ENCODE peak calls at places on chromosomes 1 and 21, in six cellular contexts. One of them, this sample, is unnamed.

GRCh38 chr1:231921951-231922350 is 295.4 kb downstream of the DISC1 start:
- DNase-seq in tibial artery: no peak
- DNase-seq in heart left ventricle: no peak
- DNase-seq in Peyer's patch: no peak
- DNase-seq in breast epithelium: no peak
- DNase-seq in activated B cell treated with CpG ODN at 0.5 μM for 24 hours: no peak
- DNase-seq in this sample: no peak

GRCh38 chr1:50603274-50604271 is 180.3 kb upstream of the DMRTA2 start:
- DNase-seq in tibial artery: no peak
- DNase-seq in heart left ventricle: no peak
- DNase-seq in Peyer's patch: no peak
- DNase-seq in breast epithelium: no peak
- DNase-seq in activated B cell treated with CpG ODN at 0.5 μM for 24 hours: no peak
- DNase-seq in this sample: no peak

GRCh38 chr1:27598902-27599528 is 4.9 kb downstream of the AHDC1 start:
- DNase-seq in tibial artery: peak; percentile 96
- DNase-seq in heart left ventricle: peak; percentile 92
- DNase-seq in Peyer's patch: no peak
- DNase-seq in breast epithelium: no peak
- DNase-seq in activated B cell treated with CpG ODN at 0.5 μM for 24 hours: no peak
- DNase-seq in this sample: no peak

GRCh38 chr1:9597361-9598315 is 8.9 kb downstream of the TMEM201 start:
- DNase-seq in tibial artery: no peak
- DNase-seq in heart left ventricle: peak; percentile 6
- DNase-seq in Peyer's patch: no peak
- DNase-seq in breast epithelium: no peak
- DNase-seq in activated B cell treated with CpG ODN at 0.5 μM for 24 hours: no peak
- DNase-seq in this sample: no peak

GRCh38 chr1:94092210-94092613 is 28.7 kb downstream of the ABCA4 start:
- DNase-seq in tibial artery: no peak
- DNase-seq in heart left ventricle: peak; percentile 47
- DNase-seq in Peyer's patch: no peak
- DNase-seq in breast epithelium: no peak
- DNase-seq in activated B cell treated with CpG ODN at 0.5 μM for 24 hours: no peak
- DNase-seq in this sample: no peak

GRCh38 chr1:246111570-246111969 is 395.5 kb downstream of the SMYD3 start:
- DNase-seq in tibial artery: no peak
- DNase-seq in heart left ventricle: no peak
- DNase-seq in Peyer's patch: no peak
- DNase-seq in breast epithelium: no peak
- DNase-seq in activated B cell treated with CpG ODN at 0.5 μM for 24 hours: no peak
- DNase-seq in this sample: no peak

GRCh38 chr1:214660900-214661299 is 57.9 kb downstream of the CENPF start:
- DNase-seq in tibial artery: no peak
- DNase-seq in heart left ventricle: no peak
- DNase-seq in Peyer's patch: peak; percentile 49
- DNase-seq in breast epithelium: no peak
- DNase-seq in activated B cell treated with CpG ODN at 0.5 μM for 24 hours: no peak
- DNase-seq in this sample: no peak

GRCh38 chr1:37761416-37762095 is 3.4 kb downstream of the EPHA10 start:
- DNase-seq in tibial artery: no peak
- DNase-seq in heart left ventricle: no peak
- DNase-seq in Peyer's patch: no peak
- DNase-seq in breast epithelium: no peak
- DNase-seq in activated B cell treated with CpG ODN at 0.5 μM for 24 hours: no peak
- DNase-seq in this sample: no peak

GRCh38 chr21:42097860-42098259 is 26.7 kb downstream of the UMODL1 start:
- DNase-seq in tibial artery: peak; percentile 85
- DNase-seq in heart left ventricle: peak; percentile 65
- DNase-seq in Peyer's patch: peak; percentile 85
- DNase-seq in breast epithelium: no peak
- DNase-seq in activated B cell treated with CpG ODN at 0.5 μM for 24 hours: no peak
- DNase-seq in this sample: no peak

GRCh38 chr1:169193191-169193850 is 86.8 kb downstream of the ATP1B1 start:
- DNase-seq in tibial artery: no peak
- DNase-seq in heart left ventricle: peak; percentile 39
- DNase-seq in Peyer's patch: no peak
- DNase-seq in breast epithelium: no peak
- DNase-seq in activated B cell treated with CpG ODN at 0.5 μM for 24 hours: no peak
- DNase-seq in this sample: no peak

GRCh38 chr1:2344121-2344681 is 47.2 kb downstream of the MORN1 start:
- DNase-seq in tibial artery: peak; percentile 64
- DNase-seq in heart left ventricle: peak; percentile 17
- DNase-seq in Peyer's patch: no peak
- DNase-seq in breast epithelium: no peak
- DNase-seq in activated B cell treated with CpG ODN at 0.5 μM for 24 hours: no peak
- DNase-seq in this sample: no peak

GRCh38 chr21:23952269-23952668 is 1655.0 kb downstream of the MRPL39 start:
- DNase-seq in tibial artery: no peak
- DNase-seq in heart left ventricle: no peak
- DNase-seq in Peyer's patch: no peak
- DNase-seq in breast epithelium: no peak
- DNase-seq in activated B cell treated with CpG ODN at 0.5 μM for 24 hours: no peak
- DNase-seq in this sample: no peak

GRCh38 chr1:155051777-155052398 is 772 bp downstream of the ADAM15 start:
- DNase-seq in tibial artery: peak; percentile 85
- DNase-seq in heart left ventricle: peak; percentile 87
- DNase-seq in Peyer's patch: peak; percentile 66
- DNase-seq in breast epithelium: no peak
- DNase-seq in activated B cell treated with CpG ODN at 0.5 μM for 24 hours: no peak
- DNase-seq in this sample: peak; percentile 57

GRCh38 chr1:23426828-23427227 is 2.3 kb upstream of the TCEA3 start:
- DNase-seq in tibial artery: no peak
- DNase-seq in heart left ventricle: no peak
- DNase-seq in Peyer's patch: no peak
- DNase-seq in breast epithelium: no peak
- DNase-seq in activated B cell treated with CpG ODN at 0.5 μM for 24 hours: no peak
- DNase-seq in this sample: no peak

GRCh38 chr21:20996421-20997307 is 1.5 kb upstream of the NCAM2 start:
- DNase-seq in tibial artery: no peak
- DNase-seq in heart left ventricle: no peak
- DNase-seq in Peyer's patch: no peak
- DNase-seq in breast epithelium: no peak
- DNase-seq in activated B cell treated with CpG ODN at 0.5 μM for 24 hours: no peak
- DNase-seq in this sample: no peak

GRCh38 chr1:51877434-51878306 is 857 bp downstream of the NRDC start:
- DNase-seq in tibial artery: no peak
- DNase-seq in heart left ventricle: peak; percentile 39
- DNase-seq in Peyer's patch: peak; percentile 50
- DNase-seq in breast epithelium: no peak
- DNase-seq in activated B cell treated with CpG ODN at 0.5 μM for 24 hours: no peak
- DNase-seq in this sample: peak; percentile 10

GRCh38 chr1:209988706-209989105 is 50.7 kb downstream of the SYT14 start:
- DNase-seq in tibial artery: no peak
- DNase-seq in heart left ventricle: no peak
- DNase-seq in Peyer's patch: no peak
- DNase-seq in breast epithelium: no peak
- DNase-seq in activated B cell treated with CpG ODN at 0.5 μM for 24 hours: no peak
- DNase-seq in this sample: no peak

GRCh38 chr1:160807738-160808137 is 11.8 kb downstream of the LY9 start:
- DNase-seq in tibial artery: no peak
- DNase-seq in heart left ventricle: no peak
- DNase-seq in Peyer's patch: no peak
- DNase-seq in breast epithelium: no peak
- DNase-seq in activated B cell treated with CpG ODN at 0.5 μM for 24 hours: no peak
- DNase-seq in this sample: no peak

GRCh38 chr1:228302086-228302485 is 94.2 kb downstream of the OBSCN start:
- DNase-seq in tibial artery: no peak
- DNase-seq in heart left ventricle: no peak
- DNase-seq in Peyer's patch: no peak
- DNase-seq in breast epithelium: no peak
- DNase-seq in activated B cell treated with CpG ODN at 0.5 μM for 24 hours: no peak
- DNase-seq in this sample: no peak

GRCh38 chr1:41672641-41673313 is 188.3 kb upstream of the EDN2 start:
- DNase-seq in tibial artery: no peak
- DNase-seq in heart left ventricle: no peak
- DNase-seq in Peyer's patch: no peak
- DNase-seq in breast epithelium: peak; percentile 44
- DNase-seq in activated B cell treated with CpG ODN at 0.5 μM for 24 hours: no peak
- DNase-seq in this sample: no peak

GRCh38 chr1:113949007-113949406 is 19.9 kb downstream of the HIPK1 start:
- DNase-seq in tibial artery: peak; percentile 71
- DNase-seq in heart left ventricle: no peak
- DNase-seq in Peyer's patch: no peak
- DNase-seq in breast epithelium: no peak
- DNase-seq in activated B cell treated with CpG ODN at 0.5 μM for 24 hours: no peak
- DNase-seq in this sample: no peak

GRCh38 chr1:9275567-9276034 is 17.1 kb upstream of the SPSB1 start:
- DNase-seq in tibial artery: no peak
- DNase-seq in heart left ventricle: peak; percentile 64
- DNase-seq in Peyer's patch: peak; percentile 75
- DNase-seq in breast epithelium: no peak
- DNase-seq in activated B cell treated with CpG ODN at 0.5 μM for 24 hours: no peak
- DNase-seq in this sample: peak; percentile 76

GRCh38 chr1:56409112-56409691 is 170.2 kb downstream of the PLPP3 start:
- DNase-seq in tibial artery: no peak
- DNase-seq in heart left ventricle: no peak
- DNase-seq in Peyer's patch: peak; percentile 88
- DNase-seq in breast epithelium: no peak
- DNase-seq in activated B cell treated with CpG ODN at 0.5 μM for 24 hours: peak; percentile 34
- DNase-seq in this sample: peak; percentile 36

GRCh38 chr1:17966341-17966740 is 141.3 kb upstream of the IGSF21 start:
- DNase-seq in tibial artery: no peak
- DNase-seq in heart left ventricle: no peak
- DNase-seq in Peyer's patch: no peak
- DNase-seq in breast epithelium: no peak
- DNase-seq in activated B cell treated with CpG ODN at 0.5 μM for 24 hours: no peak
- DNase-seq in this sample: no peak

GRCh38 chr1:153359241-153359640 is 1.6 kb downstream of the S100A9 start:
- DNase-seq in tibial artery: no peak
- DNase-seq in heart left ventricle: no peak
- DNase-seq in Peyer's patch: no peak
- DNase-seq in breast epithelium: no peak
- DNase-seq in activated B cell treated with CpG ODN at 0.5 μM for 24 hours: no peak
- DNase-seq in this sample: no peak

GRCh38 chr1:2606004-2606805 is 19.6 kb downstream of the PRXL2B start:
- DNase-seq in tibial artery: peak; percentile 63
- DNase-seq in heart left ventricle: no peak
- DNase-seq in Peyer's patch: no peak
- DNase-seq in breast epithelium: no peak
- DNase-seq in activated B cell treated with CpG ODN at 0.5 μM for 24 hours: no peak
- DNase-seq in this sample: no peak

GRCh38 chr1:40396420-40396819 is 22.9 kb downstream of the SMAP2 start:
- DNase-seq in tibial artery: no peak
- DNase-seq in heart left ventricle: no peak
- DNase-seq in Peyer's patch: no peak
- DNase-seq in breast epithelium: no peak
- DNase-seq in activated B cell treated with CpG ODN at 0.5 μM for 24 hours: no peak
- DNase-seq in this sample: no peak

GRCh38 chr1:192809286-192810252 is 730 bp downstream of the RGS2 start:
- DNase-seq in tibial artery: peak; percentile 74
- DNase-seq in heart left ventricle: peak; percentile 35
- DNase-seq in Peyer's patch: peak; percentile 81
- DNase-seq in breast epithelium: no peak
- DNase-seq in activated B cell treated with CpG ODN at 0.5 μM for 24 hours: no peak
- DNase-seq in this sample: no peak

GRCh38 chr1:192807968-192808587 is 761 bp upstream of the RGS2 start:
- DNase-seq in tibial artery: no peak
- DNase-seq in heart left ventricle: no peak
- DNase-seq in Peyer's patch: no peak
- DNase-seq in breast epithelium: no peak
- DNase-seq in activated B cell treated with CpG ODN at 0.5 μM for 24 hours: no peak
- DNase-seq in this sample: no peak

GRCh38 chr1:192805832-192806323 is 3.0 kb upstream of the RGS2 start:
- DNase-seq in tibial artery: no peak
- DNase-seq in heart left ventricle: no peak
- DNase-seq in Peyer's patch: no peak
- DNase-seq in breast epithelium: no peak
- DNase-seq in activated B cell treated with CpG ODN at 0.5 μM for 24 hours: no peak
- DNase-seq in this sample: peak; percentile 58

GRCh38 chr1:192808588-192809285 is at the start of gene RGS2:
- DNase-seq in tibial artery: peak; percentile 96
- DNase-seq in heart left ventricle: peak; percentile 95
- DNase-seq in Peyer's patch: peak; percentile 97
- DNase-seq in breast epithelium: peak; percentile 81
- DNase-seq in activated B cell treated with CpG ODN at 0.5 μM for 24 hours: peak; percentile 79
- DNase-seq in this sample: peak; percentile 92

GRCh38 chr1:192807221-192807967 is 1.4 kb upstream of the RGS2 start:
- DNase-seq in tibial artery: no peak
- DNase-seq in heart left ventricle: no peak
- DNase-seq in Peyer's patch: no peak
- DNase-seq in breast epithelium: no peak
- DNase-seq in activated B cell treated with CpG ODN at 0.5 μM for 24 hours: no peak
- DNase-seq in this sample: peak; percentile 35
- TF ChIP-seq CTCF in tibial artery: peak; percentile 7
- TF ChIP-seq CTCF in heart left ventricle: peak; percentile 6
- TF ChIP-seq CTCF in Peyer's patch: peak; percentile 12
- TF ChIP-seq CTCF in breast epithelium: no peak
- TF ChIP-seq CTCF in activated B cell treated with CpG ODN at 0.5 μM for 24 hours: no peak
- TF ChIP-seq CTCF in this sample: no peak

GRCh38 chr21:37916795-37917142 is 512 bp upstream of the KCNJ6 start:
- DNase-seq in tibial artery: no peak
- DNase-seq in heart left ventricle: no peak
- DNase-seq in Peyer's patch: no peak
- DNase-seq in breast epithelium: no peak
- DNase-seq in activated B cell treated with CpG ODN at 0.5 μM for 24 hours: no peak
- DNase-seq in this sample: no peak
- TF ChIP-seq CTCF in tibial artery: no peak
- TF ChIP-seq CTCF in heart left ventricle: no peak
- TF ChIP-seq CTCF in Peyer's patch: no peak
- TF ChIP-seq CTCF in breast epithelium: no peak
- TF ChIP-seq CTCF in activated B cell treated with CpG ODN at 0.5 μM for 24 hours: no peak
- TF ChIP-seq CTCF in this sample: no peak

DNA sequence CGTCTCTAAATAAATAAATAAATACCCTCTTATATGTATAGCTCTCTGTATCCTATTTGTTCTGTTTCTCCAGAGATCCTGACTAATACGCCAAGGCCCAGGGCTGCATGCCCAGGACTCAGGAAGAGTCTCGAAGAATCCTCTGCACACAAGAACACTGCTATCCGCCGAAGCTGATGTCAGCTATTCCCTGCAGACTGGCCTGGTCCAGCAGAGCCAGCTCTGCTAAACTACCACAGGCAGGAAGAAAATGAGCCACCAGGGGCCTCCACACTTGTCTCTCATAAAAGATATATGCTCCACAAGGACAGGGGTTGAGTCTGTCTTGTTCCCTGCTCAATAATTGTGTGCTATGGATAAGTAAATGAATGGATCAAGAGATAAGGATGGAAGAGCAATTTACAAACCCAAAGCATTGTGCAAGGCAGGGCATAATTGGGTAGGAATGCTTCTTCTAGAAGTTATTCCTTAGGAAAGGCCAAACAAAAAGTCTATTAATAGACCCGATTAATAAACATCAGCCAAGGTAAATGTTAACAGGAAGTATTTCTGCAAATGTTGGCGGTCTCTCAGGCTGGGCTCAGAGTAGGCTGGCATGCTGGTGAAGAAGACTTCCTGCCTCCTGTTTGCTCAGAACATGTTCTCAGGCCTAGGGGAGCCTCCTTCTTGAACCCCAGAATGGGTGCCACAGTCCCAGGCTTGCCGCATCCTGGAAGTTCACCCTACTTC is 26.3 kb upstream of the MAN1C1 start:
- DNase-seq in tibial artery: peak; percentile 79
- DNase-seq in heart left ventricle: peak; percentile 33
- DNase-seq in Peyer's patch: no peak
- DNase-seq in breast epithelium: no peak
- DNase-seq in activated B cell treated with CpG ODN at 0.5 μM for 24 hours: no peak
- DNase-seq in this sample: no peak
- TF ChIP-seq CTCF in tibial artery: peak; percentile 33
- TF ChIP-seq CTCF in heart left ventricle: no peak
- TF ChIP-seq CTCF in Peyer's patch: no peak
- TF ChIP-seq CTCF in breast epithelium: no peak
- TF ChIP-seq CTCF in activated B cell treated with CpG ODN at 0.5 μM for 24 hours: no peak
- TF ChIP-seq CTCF in this sample: no peak

GRCh38 chr1:912740-913301 is 10.9 kb upstream of the SAMD11 start:
- DNase-seq in tibial artery: no peak
- DNase-seq in heart left ventricle: peak; percentile 28
- DNase-seq in Peyer's patch: peak; percentile 45
- DNase-seq in breast epithelium: peak; percentile 48
- DNase-seq in activated B cell treated with CpG ODN at 0.5 μM for 24 hours: no peak
- DNase-seq in this sample: no peak
- TF ChIP-seq CTCF in tibial artery: no peak
- TF ChIP-seq CTCF in heart left ventricle: no peak
- TF ChIP-seq CTCF in Peyer's patch: no peak
- TF ChIP-seq CTCF in breast epithelium: no peak
- TF ChIP-seq CTCF in activated B cell treated with CpG ODN at 0.5 μM for 24 hours: no peak
- TF ChIP-seq CTCF in this sample: no peak